ENCODE peak calls at places on chromosomes 4 and X, in six cellular contexts. V is IMR-90, K is A549, N is GM12878, F is H1, X is K562. H is an unnamed sample.
A peak's percentile ranks its signal among the peaks of the same experiment; 100 is the strongest.

GRCh38 chr4:6071959-6072720 is 53.9 kb upstream of the C4orf50 start:
- DNase-seq in K (no peak), X (no peak), N (no peak), F (no peak), V (no peak), H (no peak)

GRCh38 chr4:24840826-24841587 is 45.6 kb downstream of the SOD3 start:
- DNase-seq in K (no peak), X (no peak), F (no peak), V (no peak), N (no peak), H (no peak)

GRCh38 chrX:12497832-12498591 is 293.2 kb upstream of the PRPS2 start:
- DNase-seq in F (peak; percentile 64), K (peak; percentile 4), X (peak; percentile 12), N (no peak), V (no peak), H (no peak)

GRCh38 chr4:67581208-67581857 is 22.8 kb downstream of the STAP1 start:
- DNase-seq in F (no peak), X (no peak), N (no peak), V (no peak), K (no peak), H (no peak)

GRCh38 chrX:149631293-149632165 is at the start of gene TMEM185A:
- DNase-seq in X (peak; percentile 86), K (peak; percentile 57), V (peak; percentile 32), N (no peak), F (peak; percentile 73), H (peak; percentile 33)

GRCh38 chrX:108261541-108262218 is 170.1 kb downstream of the ATG4A start:
- DNase-seq in X (no peak), N (no peak), K (peak; percentile 44), V (peak; percentile 80), F (no peak), H (no peak)

GRCh38 chr4:136524039-136524438 is 1008.3 kb downstream of the PCDH18 start:
- DNase-seq in V (no peak), F (no peak), X (no peak), K (no peak), N (no peak), H (no peak)

GRCh38 chr4:181745933-181746627 is 497.1 kb upstream of the TENM3 start:
- DNase-seq in F (no peak), N (no peak), V (no peak), K (no peak), X (no peak), H (no peak)

GRCh38 chrX:103817502-103817901 is 14.6 kb downstream of the RAB9B start:
- DNase-seq in F (no peak), V (peak; percentile 42), X (peak; percentile 39), K (peak; percentile 38), N (peak; percentile 11), H (peak; percentile 15)

GRCh38 chrX:132631579-132632232 is 142.9 kb upstream of the MBNL3 start:
- DNase-seq in N (no peak), V (peak; percentile 40), X (peak; percentile 10), F (no peak), K (peak; percentile 36), H (no peak)

GRCh38 chrX:78333521-78333920 is 6.1 kb upstream of the CYSLTR1 start:
- DNase-seq in X (no peak), N (no peak), V (no peak), F (no peak), K (no peak), H (no peak)

GRCh38 chr4:86218721-86219481 is 141.0 kb downstream of the MAPK10 start:
- DNase-seq in F (no peak), K (peak; percentile 79), X (no peak), V (peak; percentile 53), N (no peak), H (no peak)

GRCh38 chr4:16896871-16897270 is 1.6 kb downstream of the LDB2 start:
- DNase-seq in V (peak; percentile 86), N (no peak), X (no peak), F (no peak), K (no peak), H (no peak)

GRCh38 chrX:39613508-39613921 is 484.2 kb downstream of the BCOR start:
- DNase-seq in V (no peak), K (no peak), N (no peak), F (peak; percentile 49), X (no peak), H (no peak)

GRCh38 chrX:133254666-133255065 is 36.5 kb upstream of the TFDP3 start:
- DNase-seq in K (no peak), V (peak; percentile 41), X (no peak), N (no peak), F (no peak), H (no peak)

GRCh38 chrX:39244146-39244545 is 442.9 kb downstream of the MID1IP1 start:
- DNase-seq in K (no peak), F (no peak), X (no peak), N (no peak), V (no peak), H (no peak)

DNA sequence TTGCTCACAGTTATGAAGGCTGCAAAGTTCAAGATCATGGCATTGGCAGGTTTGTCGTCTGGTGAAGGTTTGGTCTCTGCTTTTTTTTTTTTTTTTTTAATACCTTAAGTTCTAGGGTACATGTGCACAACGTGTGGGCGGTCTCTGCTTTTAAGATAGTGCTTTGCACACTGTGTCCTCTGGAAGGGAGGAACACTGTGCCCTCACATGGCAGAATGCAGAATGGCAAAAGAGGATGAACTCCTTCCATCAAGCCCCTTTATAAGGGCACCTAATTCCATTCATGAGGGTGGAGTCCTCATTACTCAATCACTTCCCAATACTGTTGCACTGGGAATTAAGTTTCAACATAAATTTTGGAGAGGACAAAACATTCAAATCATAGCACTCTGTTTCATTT is 101.4 kb downstream of the GLRA2 start:
- DNase-seq in F (no peak), V (no peak), X (no peak), K (peak; percentile 7), N (no peak), H (no peak)
- TF ChIP-seq CEBPB in F (no peak), V (no peak), X (no peak), K (no peak), N (no peak), H (no peak)

GRCh38 chr4:158824425-158825274 is 55.8 kb downstream of the FNIP2 start:
- DNase-seq in V (peak; percentile 17), N (no peak), X (no peak), K (no peak), F (no peak), H (no peak)
- TF ChIP-seq CEBPB in V (no peak), N (no peak), X (no peak), K (no peak), F (no peak), H (no peak)

DNA sequence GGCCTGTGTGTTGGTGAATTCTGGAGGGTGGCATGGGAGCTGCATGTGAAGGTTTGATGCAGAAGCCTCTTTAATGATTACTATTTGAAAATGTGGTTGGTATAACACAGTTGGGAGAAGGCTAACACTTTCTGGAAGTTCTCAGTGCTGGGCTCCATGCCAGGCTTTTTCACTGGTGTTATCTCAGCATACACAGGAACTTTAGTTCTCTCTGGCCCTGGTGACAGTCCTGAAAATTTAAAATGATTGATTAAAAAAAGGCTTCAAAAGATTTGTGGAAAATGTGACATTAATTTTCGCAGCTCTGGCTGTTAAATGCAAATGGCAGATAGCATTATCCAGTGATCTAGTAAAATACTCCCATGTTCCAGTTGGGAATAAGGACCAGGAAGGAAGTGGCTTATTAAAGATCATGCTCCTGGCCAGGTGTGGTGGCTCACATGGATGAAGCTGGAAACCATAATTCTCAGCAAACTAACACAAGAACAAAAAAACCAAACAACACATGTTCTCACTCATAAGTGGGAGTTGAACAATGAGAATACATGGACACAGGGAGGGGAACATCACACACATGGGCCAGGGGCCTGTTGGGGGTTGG is 36.6 kb downstream of the DIPK2B start:
- DNase-seq in F (no peak), K (no peak), N (no peak), V (no peak), X (no peak), H (no peak)
- TF ChIP-seq CEBPB in F (no peak), K (no peak), N (no peak), V (no peak), X (no peak), H (no peak)

GRCh38 chrX:11355259-11355909 is 62.2 kb downstream of the AMELX start:
- DNase-seq in N (no peak), V (no peak), X (no peak), F (no peak), K (no peak), H (no peak)

GRCh38 chrX:11349661-11350337 is 56.6 kb downstream of the AMELX start:
- DNase-seq in F (no peak), K (no peak), X (no peak), V (no peak), N (no peak), H (no peak)

GRCh38 chrX:11349020-11349419 is 55.8 kb downstream of the AMELX start:
- DNase-seq in F (no peak), N (no peak), X (no peak), V (no peak), K (no peak), H (no peak)

GRCh38 chrX:11352296-11352741 is 59.1 kb downstream of the AMELX start:
- DNase-seq in N (no peak), V (no peak), F (no peak), K (no peak), X (no peak), H (no peak)

GRCh38 chrX:11351375-11352295 is 58.4 kb downstream of the AMELX start:
- DNase-seq in N (no peak), V (peak; percentile 84), X (no peak), K (no peak), F (no peak), H (no peak)
- TF ChIP-seq CEBPB in N (no peak), V (no peak), X (no peak), K (no peak), F (no peak), H (no peak)

H was measured in HCT116.